ENCODE peak calls at places on chromosomes 12 and 14, in four cellular contexts. One of them, this sample, is unnamed.

GRCh38 chr14:21267886-21268611 is 1.2 kb downstream of the HNRNPC start:
- DNase-seq in GM12878: no peak
- DNase-seq in K562: no peak
- DNase-seq in SK-N-SH: no peak
- DNase-seq in this sample: no peak

GRCh38 chr12:10140001-10140400 is 10.0 kb upstream of the CLEC7A start:
- DNase-seq in GM12878: peak; percentile 48
- DNase-seq in K562: peak; percentile 44
- DNase-seq in SK-N-SH: peak; percentile 10
- DNase-seq in this sample: peak; percentile 35

GRCh38 chr12:124683330-124683662 is 115.9 kb upstream of the NCOR2 start:
- DNase-seq in GM12878: no peak
- DNase-seq in K562: no peak
- DNase-seq in SK-N-SH: no peak
- DNase-seq in this sample: peak; percentile 57

GRCh38 chr14:39988939-39989338 is 556.7 kb upstream of the FBXO33 start:
- DNase-seq in GM12878: no peak
- DNase-seq in K562: peak; percentile 1
- DNase-seq in SK-N-SH: no peak
- DNase-seq in this sample: peak; percentile 64

GRCh38 chr14:92490239-92490959 is 23.2 kb upstream of the RIN3 start:
- DNase-seq in GM12878: no peak
- DNase-seq in K562: no peak
- DNase-seq in SK-N-SH: no peak
- DNase-seq in this sample: no peak

GRCh38 chr12:117052386-117053049 is 46.7 kb downstream of the TESC start:
- DNase-seq in GM12878: no peak
- DNase-seq in K562: no peak
- DNase-seq in SK-N-SH: no peak
- DNase-seq in this sample: no peak

GRCh38 chr14:100692859-100693558 is 33.7 kb upstream of the DLK1 start:
- DNase-seq in GM12878: no peak
- DNase-seq in K562: no peak
- DNase-seq in SK-N-SH: no peak
- DNase-seq in this sample: peak; percentile 65

GRCh38 chr12:103368167-103368566 is 127.6 kb downstream of the C12orf42 start:
- DNase-seq in GM12878: no peak
- DNase-seq in K562: no peak
- DNase-seq in SK-N-SH: no peak
- DNase-seq in this sample: no peak

GRCh38 chr12:3152013-3152412 is 74.8 kb downstream of the TSPAN9 start:
- DNase-seq in GM12878: no peak
- DNase-seq in K562: no peak
- DNase-seq in SK-N-SH: peak; percentile 36
- DNase-seq in this sample: no peak

GRCh38 chr12:103799504-103800251 is 41.4 kb downstream of the NT5DC3 start:
- DNase-seq in GM12878: no peak
- DNase-seq in K562: no peak
- DNase-seq in SK-N-SH: no peak
- DNase-seq in this sample: peak; percentile 43

GRCh38 chr12:113479578-113480335 is 8.1 kb upstream of the LHX5 start:
- DNase-seq in GM12878: no peak
- DNase-seq in K562: peak; percentile 71
- DNase-seq in SK-N-SH: peak; percentile 51
- DNase-seq in this sample: peak; percentile 12

GRCh38 chr14:99382781-99383456 is 97.7 kb downstream of the SETD3 start:
- DNase-seq in GM12878: no peak
- DNase-seq in K562: no peak
- DNase-seq in SK-N-SH: no peak
- DNase-seq in this sample: no peak

GRCh38 chr12:43891856-43892574 is 56.1 kb downstream of the TMEM117 start:
- DNase-seq in GM12878: no peak
- DNase-seq in K562: no peak
- DNase-seq in SK-N-SH: no peak
- DNase-seq in this sample: peak; percentile 5

GRCh38 chr12:76024942-76025600 is 6.5 kb downstream of the PHLDA1 start:
- DNase-seq in GM12878: no peak
- DNase-seq in K562: no peak
- DNase-seq in SK-N-SH: no peak
- DNase-seq in this sample: no peak

GRCh38 chr12:115049617-115050016 is 365.6 kb upstream of the TBX3 start:
- DNase-seq in GM12878: no peak
- DNase-seq in K562: no peak
- DNase-seq in SK-N-SH: no peak
- DNase-seq in this sample: no peak

GRCh38 chr14:81727243-81727642 is 193.6 kb upstream of the SEL1L start:
- DNase-seq in GM12878: no peak
- DNase-seq in K562: no peak
- DNase-seq in SK-N-SH: no peak
- DNase-seq in this sample: no peak

GRCh38 chr14:21308132-21308478 is 28.2 kb downstream of the RPGRIP1 start:
- DNase-seq in GM12878: no peak
- DNase-seq in K562: no peak
- DNase-seq in SK-N-SH: no peak
- DNase-seq in this sample: peak; percentile 89

GRCh38 chr14:103052407-103052806 is 4.9 kb downstream of the CDC42BPB start:
- DNase-seq in GM12878: peak; percentile 53
- DNase-seq in K562: no peak
- DNase-seq in SK-N-SH: no peak
- DNase-seq in this sample: no peak

GRCh38 chr12:123886931-123887582 is 85.6 kb downstream of the CCDC92 start:
- DNase-seq in GM12878: no peak
- DNase-seq in K562: no peak
- DNase-seq in SK-N-SH: no peak
- DNase-seq in this sample: no peak

GRCh38 chr12:116199160-116199559 is 78.3 kb downstream of the MED13L start:
- DNase-seq in GM12878: no peak
- DNase-seq in K562: no peak
- DNase-seq in SK-N-SH: no peak
- DNase-seq in this sample: no peak

GRCh38 chr12:64385468-64385867 is 5.1 kb downstream of the C12orf56 start:
- DNase-seq in GM12878: no peak
- DNase-seq in K562: no peak
- DNase-seq in SK-N-SH: no peak
- DNase-seq in this sample: no peak

GRCh38 chr12:53205747-53206146 is 1.3 kb downstream of the ITGB7 start:
- DNase-seq in GM12878: peak; percentile 87
- DNase-seq in K562: peak; percentile 32
- DNase-seq in SK-N-SH: no peak
- DNase-seq in this sample: no peak

GRCh38 chr12:40241741-40242140 is 16.9 kb downstream of the LRRK2 start:
- DNase-seq in GM12878: no peak
- DNase-seq in K562: no peak
- DNase-seq in SK-N-SH: no peak
- DNase-seq in this sample: no peak

GRCh38 chr12:14958361-14959125 is 2.9 kb downstream of the ARHGDIB start:
- DNase-seq in GM12878: no peak
- DNase-seq in K562: no peak
- DNase-seq in SK-N-SH: no peak
- DNase-seq in this sample: no peak

GRCh38 chr12:57810450-57810849 is 8.1 kb downstream of the AVIL start:
- DNase-seq in GM12878: no peak
- DNase-seq in K562: peak; percentile 81
- DNase-seq in SK-N-SH: no peak
- DNase-seq in this sample: no peak

GRCh38 chr12:68303850-68304249 is 28.3 kb downstream of the MDM1 start:
- DNase-seq in GM12878: no peak
- DNase-seq in K562: no peak
- DNase-seq in SK-N-SH: no peak
- DNase-seq in this sample: no peak

GRCh38 chr12:10288989-10289388 is 18.7 kb upstream of the KLRD1 start:
- DNase-seq in GM12878: no peak
- DNase-seq in K562: no peak
- DNase-seq in SK-N-SH: no peak
- DNase-seq in this sample: no peak

GRCh38 chr12:71682466-71682865 is 3.4 kb upstream of the TMEM19 start:
- DNase-seq in GM12878: no peak
- DNase-seq in K562: no peak
- DNase-seq in SK-N-SH: no peak
- DNase-seq in this sample: peak; percentile 47

GRCh38 chr12:63354919-63355318 is 203.9 kb upstream of the AVPR1A start:
- DNase-seq in GM12878: no peak
- DNase-seq in K562: no peak
- DNase-seq in SK-N-SH: no peak
- DNase-seq in this sample: no peak

GRCh38 chr12:46908236-46908935 is 82.6 kb upstream of the SLC38A4 start:
- DNase-seq in GM12878: no peak
- DNase-seq in K562: no peak
- DNase-seq in SK-N-SH: no peak
- DNase-seq in this sample: no peak

GRCh38 chr14:87643005-87643404 is 350.0 kb downstream of the GALC start:
- DNase-seq in GM12878: no peak
- DNase-seq in K562: no peak
- DNase-seq in SK-N-SH: no peak
- DNase-seq in this sample: no peak

GRCh38 chr12:43653289-43653915 is 101.4 kb upstream of the ADAMTS20 start:
- DNase-seq in GM12878: no peak
- DNase-seq in K562: no peak
- DNase-seq in SK-N-SH: no peak
- DNase-seq in this sample: no peak

DNA sequence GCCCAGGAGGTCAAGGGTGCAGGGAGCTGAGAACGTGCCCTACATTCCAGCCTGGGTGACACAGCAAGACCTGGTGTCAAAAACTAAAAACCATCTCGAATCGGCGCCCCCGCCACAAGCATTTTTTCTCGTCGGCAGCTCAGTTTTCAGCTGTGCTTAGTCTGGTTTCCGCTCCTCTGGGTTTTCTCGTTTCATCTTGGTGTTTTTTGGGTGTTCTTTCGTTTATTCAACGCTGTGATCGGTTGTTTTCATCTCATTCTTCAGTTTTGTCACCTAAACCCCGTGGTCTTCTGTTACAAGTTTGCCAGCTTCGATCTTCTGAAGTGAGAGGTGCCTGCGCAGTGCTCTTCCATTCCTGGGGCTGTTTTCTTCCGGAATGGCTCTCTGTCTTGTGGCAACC is 41.4 kb downstream of the NOC4L start:
- DNase-seq in GM12878: no peak
- DNase-seq in K562: no peak
- DNase-seq in SK-N-SH: no peak
- DNase-seq in this sample: no peak
- TF ChIP-seq RAD21 in GM12878: no peak
- TF ChIP-seq RAD21 in K562: no peak
- TF ChIP-seq RAD21 in SK-N-SH: no peak
- TF ChIP-seq RAD21 in this sample: no peak

DNA sequence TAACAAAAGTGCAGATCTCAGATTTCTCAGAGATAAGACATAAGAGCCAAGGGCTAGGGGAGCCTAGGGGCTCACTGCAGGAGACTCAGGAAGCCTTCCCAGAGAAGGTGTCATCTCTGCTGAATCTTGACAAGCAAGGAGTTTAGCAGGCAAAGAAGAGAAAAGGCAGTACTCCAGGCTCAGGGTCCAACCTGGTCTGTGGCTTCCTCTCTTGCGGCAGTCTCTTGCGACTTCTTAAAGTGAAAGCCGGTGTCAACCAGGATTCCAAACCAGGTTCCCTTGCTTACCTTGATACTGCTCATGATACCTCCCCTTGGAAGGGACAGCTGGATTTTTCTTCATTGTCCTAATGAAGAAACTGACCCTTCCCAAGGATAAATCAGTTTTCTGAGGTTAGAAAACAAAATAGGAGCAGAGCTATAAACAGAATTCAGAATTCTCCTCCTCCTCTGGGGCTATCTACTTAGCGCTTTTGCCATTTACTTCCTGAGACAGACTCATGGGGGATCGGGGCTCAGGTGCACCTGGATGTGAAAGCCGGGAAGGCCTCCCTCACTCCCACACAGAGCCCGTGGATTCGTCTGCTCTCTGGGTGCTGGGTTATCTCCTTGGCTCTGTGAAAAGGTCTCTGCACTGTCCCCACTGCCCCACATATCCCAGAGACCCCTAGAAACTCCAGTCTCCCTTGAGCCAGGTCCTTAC is 1.8 kb upstream of the SCNN1A start:
- DNase-seq in GM12878: no peak
- DNase-seq in K562: no peak
- DNase-seq in SK-N-SH: no peak
- DNase-seq in this sample: no peak
- TF ChIP-seq NFIC in GM12878: no peak
- TF ChIP-seq NFIC in K562: no peak
- TF ChIP-seq NFIC in SK-N-SH: no peak
- TF ChIP-seq NFIC in this sample: no peak

GRCh38 chr14:104550849-104551728 is 28.5 kb upstream of the C14orf180 start:
- DNase-seq in GM12878: no peak
- DNase-seq in K562: no peak
- DNase-seq in SK-N-SH: peak; percentile 27
- DNase-seq in this sample: no peak

GRCh38 chr14:104553166-104554087 is 26.1 kb upstream of the C14orf180 start:
- DNase-seq in GM12878: no peak
- DNase-seq in K562: no peak
- DNase-seq in SK-N-SH: peak; percentile 21
- DNase-seq in this sample: no peak

GRCh38 chr14:104552738-104553125 is 26.8 kb upstream of the C14orf180 start:
- DNase-seq in GM12878: no peak
- DNase-seq in K562: no peak
- DNase-seq in SK-N-SH: peak; percentile 33
- DNase-seq in this sample: no peak

GRCh38 chr14:104550340-104550848 is 29.2 kb upstream of the C14orf180 start:
- DNase-seq in GM12878: no peak
- DNase-seq in K562: no peak
- DNase-seq in SK-N-SH: peak; percentile 19
- DNase-seq in this sample: no peak

GRCh38 chr14:104551851-104552737 is 27.5 kb upstream of the C14orf180 start:
- DNase-seq in GM12878: no peak
- DNase-seq in K562: no peak
- DNase-seq in SK-N-SH: peak; percentile 91
- DNase-seq in this sample: no peak
- TF ChIP-seq RAD21 in GM12878: no peak
- TF ChIP-seq RAD21 in K562: no peak
- TF ChIP-seq RAD21 in SK-N-SH: peak; percentile 23
- TF ChIP-seq RAD21 in this sample: no peak

GRCh38 chr12:34287986-34288962 is 266.0 kb downstream of the ALG10 start:
- DNase-seq in GM12878: no peak
- DNase-seq in K562: no peak
- DNase-seq in SK-N-SH: no peak
- DNase-seq in this sample: no peak
- TF ChIP-seq NFIC in GM12878: no peak
- TF ChIP-seq NFIC in K562: no peak
- TF ChIP-seq NFIC in SK-N-SH: no peak
- TF ChIP-seq NFIC in this sample: no peak

DNA sequence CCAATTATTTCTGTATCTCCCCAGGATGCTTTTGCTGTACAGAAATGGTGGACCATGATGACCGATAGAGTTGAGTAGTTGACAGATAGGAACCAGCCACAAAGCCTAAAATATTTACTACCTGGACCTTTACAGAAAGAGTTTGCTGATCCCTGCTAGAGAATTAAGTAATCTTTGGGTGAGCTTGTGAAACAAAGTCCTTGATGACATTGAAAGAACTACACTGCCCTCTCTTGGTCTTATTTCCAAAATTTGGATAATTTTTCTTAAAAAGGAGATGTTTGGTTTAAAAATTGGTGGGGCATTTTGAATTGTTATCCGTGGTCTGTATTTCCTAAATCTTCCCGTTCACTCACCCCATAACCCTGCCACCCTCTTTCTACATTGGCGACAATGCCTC is 13.7 kb upstream of the TCTN1 start:
- DNase-seq in GM12878: no peak
- DNase-seq in K562: peak; percentile 56
- DNase-seq in SK-N-SH: peak; percentile 30
- DNase-seq in this sample: peak; percentile 70
- TF ChIP-seq RAD21 in GM12878: peak; percentile 85
- TF ChIP-seq RAD21 in K562: peak; percentile 94
- TF ChIP-seq RAD21 in SK-N-SH: peak; percentile 81
- TF ChIP-seq RAD21 in this sample: peak; percentile 86

GRCh38 chr14:55731881-55732498 is 152.0 kb downstream of the KTN1 start:
- DNase-seq in GM12878: no peak
- DNase-seq in K562: peak; percentile 49
- DNase-seq in SK-N-SH: no peak
- DNase-seq in this sample: peak; percentile 16
- TF ChIP-seq NFIC in GM12878: no peak
- TF ChIP-seq NFIC in K562: no peak
- TF ChIP-seq NFIC in SK-N-SH: no peak
- TF ChIP-seq NFIC in this sample: no peak